ENCODE peak calls at places on chromosome X, in five cellular contexts. F, U, X, A and L are unnamed samples. For H3K36me3, the result is how much of the 10 kb centered on the place peaks cover.

GRCh38 chrX:152061083-152061482 is 77.3 kb downstream of the MAGEA10 start:
- DNase-seq in F (no peak), U (no peak), X (no peak), A (no peak), L (no peak)

GRCh38 chrX:9227276-9227675 is 193.3 kb upstream of the FAM9B start:
- DNase-seq in F (no peak), U (no peak), X (peak), A (no peak), L (no peak)

GRCh38 chrX:2311483-2311882 is 189.3 kb downstream of the DHRSX start:
- DNase-seq in F (peak), U (no peak), X (peak), A (no peak), L (no peak)

GRCh38 chrX:24657671-24658410 is 10.7 kb upstream of the PCYT1B start:
- DNase-seq in F (no peak), U (no peak), X (no peak), A (no peak), L (no peak)

GRCh38 chrX:21764043-21764442 is 6.1 kb upstream of the SMPX start:
- DNase-seq in F (no peak), U (no peak), X (no peak), A (no peak), L (no peak)

GRCh38 chrX:9955506-9955905 is 11.7 kb upstream of the CLDN34 start:
- DNase-seq in F (no peak), U (no peak), X (peak), A (no peak), L (peak)

GRCh38 chrX:68829594-68830485 is 1.0 kb downstream of the EFNB1 start:
- DNase-seq in F (no peak), U (no peak), X (peak), A (peak), L (no peak)

GRCh38 chrX:119880552-119881437 is 9.2 kb downstream of the NDUFA1 start:
- DNase-seq in F (peak), U (no peak), X (peak), A (peak), L (peak)

GRCh38 chrX:101009086-101009485 is 39.6 kb downstream of the ARL13A start:
- DNase-seq in F (no peak), U (no peak), X (peak), A (no peak), L (no peak)

GRCh38 chrX:39335447-39336235 is 534.4 kb downstream of the MID1IP1 start:
- DNase-seq in F (no peak), U (no peak), X (no peak), A (no peak), L (no peak)

GRCh38 chrX:40176979-40177430 is 79.2 kb upstream of the BCOR start:
- DNase-seq in F (no peak), U (no peak), X (peak), A (peak), L (no peak)

GRCh38 chrX:18674417-18674787 is 2.5 kb upstream of the RS1 start:
- DNase-seq in F (no peak), U (peak), X (no peak), A (peak), L (no peak)

GRCh38 chrX:150897371-150898319 is 823 bp downstream of the CD99L2 start:
- DNase-seq in F (peak), U (no peak), X (peak), A (no peak), L (no peak)

GRCh38 chrX:106936246-106936645 is 16.0 kb downstream of the CLDN2 start:
- DNase-seq in F (no peak), U (no peak), X (no peak), A (no peak), L (no peak)

GRCh38 chrX:105314468-105314867 is 94.0 kb upstream of the TEX13A start:
- DNase-seq in F (no peak), U (no peak), X (peak), A (no peak), L (peak)

GRCh38 chrX:56788717-56789122 is 59.7 kb downstream of the NBDY start:
- DNase-seq in F (peak), U (peak), X (no peak), A (no peak), L (no peak)

GRCh38 chrX:41010188-41010846 is 74.9 kb upstream of the USP9X start:
- DNase-seq in F (peak), U (peak), X (peak), A (peak), L (peak)

GRCh38 chrX:39497717-39498265 is 600.0 kb downstream of the BCOR start:
- DNase-seq in F (no peak), U (no peak), X (no peak), A (no peak), L (no peak)

GRCh38 chrX:130393451-130394074 is 8.1 kb upstream of the GPR119 start:
- DNase-seq in F (peak), U (peak), X (peak), A (peak), L (peak)

GRCh38 chrX:131394384-131394783 is 105.3 kb upstream of the IGSF1 start:
- DNase-seq in F (no peak), U (no peak), X (no peak), A (no peak), L (no peak)

GRCh38 chrX:56745019-56745418 is 16.0 kb downstream of the NBDY start:
- DNase-seq in F (peak), U (no peak), X (peak), A (no peak), L (peak)

GRCh38 chrX:107714196-107714811 is 61.3 kb downstream of the TSC22D3 start:
- DNase-seq in F (no peak), U (no peak), X (no peak), A (no peak), L (no peak)

GRCh38 chrX:118824173-118824782 is 654 bp downstream of the ZCCHC12 start:
- DNase-seq in F (no peak), U (no peak), X (no peak), A (no peak), L (no peak)

GRCh38 chrX:118823263-118824172 is at the start of gene ZCCHC12:
- DNase-seq in F (peak), U (peak), X (peak), A (peak), L (peak)
- TF ChIP-seq CTCF in F (no peak), U (no peak), X (no peak), A (no peak), L (peak)

GRCh38 chrX:140710710-140711109 is 1.2 kb downstream of the LINC00632 start:
- DNase-seq in F (peak), U (no peak), X (peak), A (no peak), L (peak)

GRCh38 chrX:140715787-140716186 is 6.2 kb downstream of the LINC00632 start:
- DNase-seq in F (no peak), U (no peak), X (no peak), A (no peak), L (no peak)

GRCh38 chrX:140713174-140713539 is 3.6 kb downstream of the LINC00632 start:
- DNase-seq in F (no peak), U (no peak), X (no peak), A (no peak), L (no peak)

GRCh38 chrX:140709421-140709846 is at the start of gene LINC00632:
- DNase-seq in F (no peak), U (no peak), X (no peak), A (no peak), L (no peak)

GRCh38 chrX:140712413-140713173 is 3.0 kb downstream of the LINC00632 start:
- DNase-seq in F (peak), U (peak), X (peak), A (no peak), L (peak)
- H3K27ac ChIP-seq in F (no peak), U (no peak), X (peak), A (no peak), L (no peak)

GRCh38 chrX:45747905-45748304 is 547.2 kb upstream of the DIPK2B start:
- DNase-seq in F (no peak), U (no peak), X (peak), A (no peak), L (no peak)

GRCh38 chrX:45751156-45751555 is 550.5 kb upstream of the DIPK2B start:
- DNase-seq in F (no peak), U (no peak), X (no peak), A (no peak), L (no peak)

GRCh38 chrX:45750639-45751038 is 550.0 kb upstream of the DIPK2B start:
- DNase-seq in F (no peak), U (no peak), X (peak), A (no peak), L (no peak)

GRCh38 chrX:45749375-45749774 is 548.7 kb upstream of the DIPK2B start:
- DNase-seq in F (peak), U (no peak), X (no peak), A (no peak), L (no peak)

GRCh38 chrX:45748443-45748842 is 547.8 kb upstream of the DIPK2B start:
- DNase-seq in F (no peak), U (no peak), X (peak), A (no peak), L (no peak)
- H3K36me3 ChIP-seq in F (under half), U (under half), X (under half), A (under half), L (under half)

DNA sequence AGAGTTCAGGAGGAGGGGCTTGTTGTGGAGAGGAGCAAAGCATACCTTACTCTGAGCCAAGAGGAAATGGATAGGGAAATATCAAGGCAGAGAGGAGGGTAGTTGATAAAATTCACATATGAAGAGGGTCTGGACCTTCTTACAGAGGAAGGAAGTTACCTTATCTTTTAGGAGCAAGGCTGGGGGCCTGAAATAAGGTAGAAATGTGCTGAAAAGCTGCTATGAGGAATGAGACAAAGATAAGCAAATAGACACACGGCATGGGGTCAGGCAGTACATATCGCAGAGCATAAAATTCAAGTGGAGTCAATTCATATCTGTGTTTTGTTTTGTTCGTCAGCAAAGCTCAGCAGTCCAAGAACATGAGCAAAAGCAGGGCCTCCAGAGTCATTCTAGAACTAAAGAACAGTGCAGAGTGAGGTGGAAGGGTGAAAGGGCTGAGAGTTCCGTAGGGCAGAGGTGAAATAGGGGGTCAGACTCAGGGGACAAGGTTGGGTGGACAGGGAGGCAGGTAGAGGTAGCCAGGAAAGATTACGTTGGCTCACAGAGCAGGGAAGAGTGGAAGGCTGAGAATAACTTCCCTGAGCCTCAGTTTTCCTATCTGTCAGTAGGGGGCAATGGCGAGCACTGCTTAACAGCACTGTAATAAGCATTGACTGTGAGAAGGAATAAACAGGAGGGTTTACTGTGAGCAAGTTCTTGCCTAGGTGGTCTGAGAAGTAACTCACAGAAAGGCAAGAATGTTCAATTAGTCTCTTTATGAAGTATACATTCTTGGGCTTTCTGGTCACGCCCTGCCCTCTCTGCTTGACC is 9.2 kb downstream of the VSIG4 start:
- DNase-seq in F (peak), U (no peak), X (no peak), A (peak), L (peak)
- TF ChIP-seq CTCF in F (peak), U (peak), X (peak), A (peak), L (peak)

GRCh38 chrX:85003655-85004244 is at the start of gene APOOL:
- DNase-seq in F (peak), U (peak), X (peak), A (peak), L (peak)
- H3K27ac ChIP-seq in F (peak), U (peak), X (peak), A (peak), L (peak)

DNA sequence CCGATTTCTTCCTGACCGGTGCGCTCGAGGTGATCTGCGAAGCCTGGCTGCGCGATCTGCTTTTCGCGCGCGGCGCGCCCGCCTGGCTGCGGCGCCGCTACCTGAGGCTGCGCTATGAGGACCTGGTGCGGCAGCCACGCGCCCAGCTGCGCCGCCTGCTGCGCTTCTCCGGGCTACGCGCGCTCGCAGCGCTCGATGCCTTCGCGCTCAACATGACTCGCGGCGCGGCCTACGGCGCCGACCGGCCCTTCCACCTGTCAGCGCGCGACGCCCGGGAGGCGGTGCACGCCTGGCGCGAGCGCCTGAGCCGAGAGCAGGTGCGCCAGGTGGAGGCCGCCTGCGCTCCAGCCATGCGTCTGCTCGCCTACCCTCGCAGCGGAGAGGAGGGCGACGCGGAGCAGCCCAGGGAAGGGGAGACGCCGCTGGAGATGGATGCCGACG is 1.4 kb downstream of the CHST7 start:
- DNase-seq in F (peak), U (peak), X (peak), A (no peak), L (no peak)
- H3K36me3 ChIP-seq in F (under half), U (under half), X (under half), A (under half), L (under half)

DNA sequence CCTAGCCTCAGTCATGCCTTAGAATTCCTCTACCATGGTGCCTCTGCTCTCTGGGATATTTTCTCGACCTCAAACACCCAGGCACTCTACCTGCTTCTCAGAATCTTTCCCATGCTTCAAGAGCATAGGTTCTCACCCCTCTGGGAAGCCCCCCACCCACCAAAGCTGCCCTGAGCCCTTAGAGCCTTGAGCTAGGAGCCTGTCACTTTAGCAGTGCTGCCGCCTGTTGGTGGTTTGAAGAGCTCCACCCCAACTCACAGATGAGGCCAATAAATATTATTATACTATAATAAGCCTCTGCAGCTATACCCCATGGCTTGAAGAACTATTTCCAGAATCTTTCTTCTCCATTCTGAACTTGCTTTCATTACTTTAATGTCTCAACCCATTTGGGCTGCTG is 109.7 kb downstream of the RTL5 start:
- DNase-seq in F (peak), U (no peak), X (no peak), A (peak), L (no peak)
- TF ChIP-seq CTCF in F (peak), U (no peak), X (peak), A (peak), L (peak)

DNA sequence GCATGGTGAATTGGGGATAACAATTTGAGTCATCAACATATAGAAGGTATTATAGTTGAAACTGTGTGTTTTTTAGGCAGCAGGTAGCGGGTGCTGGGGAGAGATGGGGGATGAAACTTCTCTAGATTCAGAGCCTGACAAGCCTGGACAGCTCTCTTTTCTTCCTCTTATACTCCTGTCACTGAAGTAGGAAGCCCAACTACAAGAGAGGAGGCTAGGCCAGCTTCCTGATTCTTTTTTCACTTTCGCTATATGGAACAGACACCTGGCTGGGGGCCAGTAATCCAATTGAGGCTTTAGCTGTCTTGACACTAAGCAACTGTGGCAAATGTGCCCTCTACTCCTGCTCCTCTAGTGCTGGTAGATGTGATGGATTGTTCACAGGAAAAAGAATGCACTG is 69.2 kb downstream of the PHKA1 start:
- DNase-seq in F (peak), U (no peak), X (no peak), A (no peak), L (no peak)
- H3K27ac ChIP-seq in F (no peak), U (no peak), X (no peak), A (no peak), L (no peak)

GRCh38 chrX:154348646-154349358 is 25.6 kb downstream of the FLNA start:
- DNase-seq in F (no peak), U (peak), X (no peak), A (no peak), L (no peak)
- H3K36me3 ChIP-seq in F (under half), U (under half), X (under half), A (half or more), L (half or more)

GRCh38 chrX:70774223-70774622 is 134.3 kb downstream of the TEX11 start:
- DNase-seq in F (no peak), U (no peak), X (no peak), A (no peak), L (no peak)

GRCh38 chrX:70769659-70770232 is 138.8 kb downstream of the TEX11 start:
- DNase-seq in F (peak), U (no peak), X (no peak), A (peak), L (no peak)
- TF ChIP-seq CTCF in F (peak), U (peak), X (no peak), A (no peak), L (no peak)